ENCODE peak calls at places on chromosome X, in six cellular contexts. S is psoas muscle, Z is astrocyte of the cerebellum, R is mucosa of descending colon, L is AG10803, T is fibroblast of pulmonary artery. I is an unnamed sample.

GRCh38 chrX:129957241-129958099 is 25.0 kb upstream of the BCORL1 start:
- DNase-seq in L (peak), S (peak), T (peak), Z (no peak), R (peak), I (no peak)

GRCh38 chrX:9905288-9905687 is 61.9 kb upstream of the CLDN34 start:
- DNase-seq in R (no peak), Z (no peak), S (no peak), T (peak), L (no peak), I (no peak)

GRCh38 chrX:15310117-15310516 is 5.3 kb downstream of the ASB11 start:
- DNase-seq in T (peak), S (no peak), L (peak), Z (no peak), R (peak), I (no peak)

GRCh38 chrX:9147086-9147485 is 113.2 kb upstream of the FAM9B start:
- DNase-seq in Z (no peak), T (no peak), S (no peak), R (no peak), L (no peak), I (no peak)

GRCh38 chrX:72301781-72302180 is 3.9 kb downstream of the CITED1 start:
- DNase-seq in Z (no peak), L (no peak), T (no peak), R (no peak), S (no peak), I (no peak)

GRCh38 chrX:151982217-151982616 is 7.7 kb upstream of the GABRE start:
- DNase-seq in R (peak), Z (peak), S (no peak), T (peak), L (peak), I (peak)

GRCh38 chrX:25810202-25810601 is 327.9 kb upstream of the MAGEB18 start:
- DNase-seq in R (no peak), Z (peak), L (no peak), T (peak), S (no peak), I (no peak)

GRCh38 chrX:100410083-100410590 is at the start of gene PCDH19:
- DNase-seq in T (peak), L (peak), Z (peak), S (peak), R (peak), I (no peak)

GRCh38 chrX:45768666-45769065 is 568.0 kb upstream of the DIPK2B start:
- DNase-seq in L (no peak), S (no peak), T (no peak), Z (no peak), R (no peak), I (no peak)

GRCh38 chrX:45771560-45772340 is 571.1 kb upstream of the DIPK2B start:
- DNase-seq in Z (no peak), T (peak), S (no peak), R (peak), L (peak), I (no peak)

GRCh38 chrX:45771114-45771513 is 570.4 kb upstream of the DIPK2B start:
- DNase-seq in R (peak), Z (peak), S (no peak), T (peak), L (peak), I (no peak)

GRCh38 chrX:45767021-45767491 is 566.4 kb upstream of the DIPK2B start:
- DNase-seq in L (peak), Z (no peak), R (no peak), T (peak), S (no peak), I (no peak)

DNA sequence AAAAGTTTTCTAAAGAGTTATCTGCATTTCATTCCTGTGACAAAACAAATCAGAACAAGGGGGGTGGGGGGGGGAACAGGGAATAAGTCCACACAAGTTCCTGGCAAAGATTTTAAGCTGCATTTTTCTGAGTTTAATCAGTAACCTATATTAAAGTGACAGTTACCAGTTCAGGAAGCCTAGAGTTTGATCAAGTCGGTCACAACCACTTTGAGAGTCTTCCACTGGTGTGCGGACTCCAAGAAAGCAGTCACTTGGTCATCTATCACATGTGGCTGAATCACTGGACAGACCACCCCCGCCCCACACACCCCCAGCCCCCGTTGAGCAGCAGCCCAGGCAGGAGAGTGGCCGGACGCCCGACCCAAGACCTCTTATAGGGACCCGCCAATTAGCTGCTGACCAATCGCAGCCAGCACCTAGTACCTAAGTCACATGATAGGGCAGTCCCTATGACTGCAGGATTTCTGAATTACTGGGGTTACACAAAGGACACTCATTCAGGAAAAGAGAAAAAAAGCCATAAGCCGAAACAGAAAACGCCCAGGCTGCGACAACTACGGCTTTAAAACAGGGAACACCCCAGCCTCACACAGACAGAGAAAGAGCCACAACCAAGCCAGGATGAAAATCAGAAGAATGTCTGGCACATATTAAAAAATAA is 569.4 kb upstream of the DIPK2B start:
- DNase-seq in Z (peak), S (peak), L (peak), T (peak), R (peak), I (no peak)
- H3K4me3 ChIP-seq in Z (peak), S (peak), L (peak), T (peak), R (no peak), I (peak)

GRCh38 chrX:53678667-53679066 is 7.9 kb downstream of the HUWE1 start:
- DNase-seq in Z (no peak), T (no peak), L (no peak), R (no peak), S (no peak), I (no peak)
- TF ChIP-seq CTCF in Z (peak), T (peak), L (peak), R (no peak), S (peak), I (peak)

GRCh38 chrX:126165721-126166401 is at the start of gene DCAF12L2:
- DNase-seq in T (no peak), L (no peak), S (peak), Z (no peak), R (no peak), I (no peak)

GRCh38 chrX:126167560-126167959 is 1.5 kb upstream of the DCAF12L2 start:
- DNase-seq in Z (no peak), S (no peak), R (no peak), L (no peak), T (no peak), I (no peak)

GRCh38 chrX:126164689-126165400 is 1.2 kb downstream of the DCAF12L2 start:
- DNase-seq in R (no peak), T (no peak), Z (no peak), S (peak), L (no peak), I (no peak)

GRCh38 chrX:126170715-126171114 is 4.6 kb upstream of the DCAF12L2 start:
- DNase-seq in S (no peak), L (no peak), Z (no peak), R (no peak), T (no peak), I (no peak)

GRCh38 chrX:126165401-126165720 is 728 bp downstream of the DCAF12L2 start:
- DNase-seq in T (no peak), R (no peak), Z (no peak), S (no peak), L (no peak), I (no peak)
- H3K4me3 ChIP-seq in T (no peak), R (no peak), Z (peak), S (no peak), L (no peak), I (peak)

DNA sequence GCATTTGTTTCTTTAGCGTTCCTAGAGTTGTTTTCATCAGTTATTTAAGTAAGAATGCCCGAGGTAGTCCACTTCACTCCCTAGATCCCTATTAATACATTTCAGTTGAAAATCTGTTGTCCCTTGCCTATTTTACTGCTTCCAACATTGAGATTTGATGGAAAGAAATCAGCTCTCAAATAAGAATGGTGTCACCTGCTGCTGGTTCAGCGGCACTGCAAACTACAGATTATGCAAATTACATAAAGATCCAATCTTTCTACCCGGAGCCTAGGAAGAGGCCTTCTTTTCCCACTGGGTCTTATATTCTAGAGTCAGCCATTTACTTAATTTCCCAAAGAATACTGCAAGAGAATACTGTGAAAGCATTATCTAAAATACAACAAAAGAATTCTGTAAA is 597.6 kb upstream of the MAGEB2 start:
- DNase-seq in Z (no peak), T (no peak), R (no peak), L (no peak), S (no peak), I (no peak)
- TF ChIP-seq CTCF in Z (peak), T (peak), R (no peak), L (no peak), S (no peak), I (peak)

GRCh38 chrX:153494061-153494460 is 719 bp upstream of the BGN start:
- DNase-seq in R (no peak), S (peak), T (no peak), Z (no peak), L (no peak), I (no peak)

GRCh38 chrX:153498453-153498852 is 3.7 kb downstream of the BGN start:
- DNase-seq in T (no peak), L (no peak), R (no peak), Z (no peak), S (no peak), I (no peak)

GRCh38 chrX:153494541-153495361 is at the start of gene BGN:
- DNase-seq in T (peak), Z (no peak), L (no peak), S (peak), R (no peak), I (no peak)

GRCh38 chrX:153495362-153495751 is 577 bp downstream of the BGN start:
- DNase-seq in S (peak), R (no peak), L (no peak), Z (no peak), T (peak), I (no peak)

DNA sequence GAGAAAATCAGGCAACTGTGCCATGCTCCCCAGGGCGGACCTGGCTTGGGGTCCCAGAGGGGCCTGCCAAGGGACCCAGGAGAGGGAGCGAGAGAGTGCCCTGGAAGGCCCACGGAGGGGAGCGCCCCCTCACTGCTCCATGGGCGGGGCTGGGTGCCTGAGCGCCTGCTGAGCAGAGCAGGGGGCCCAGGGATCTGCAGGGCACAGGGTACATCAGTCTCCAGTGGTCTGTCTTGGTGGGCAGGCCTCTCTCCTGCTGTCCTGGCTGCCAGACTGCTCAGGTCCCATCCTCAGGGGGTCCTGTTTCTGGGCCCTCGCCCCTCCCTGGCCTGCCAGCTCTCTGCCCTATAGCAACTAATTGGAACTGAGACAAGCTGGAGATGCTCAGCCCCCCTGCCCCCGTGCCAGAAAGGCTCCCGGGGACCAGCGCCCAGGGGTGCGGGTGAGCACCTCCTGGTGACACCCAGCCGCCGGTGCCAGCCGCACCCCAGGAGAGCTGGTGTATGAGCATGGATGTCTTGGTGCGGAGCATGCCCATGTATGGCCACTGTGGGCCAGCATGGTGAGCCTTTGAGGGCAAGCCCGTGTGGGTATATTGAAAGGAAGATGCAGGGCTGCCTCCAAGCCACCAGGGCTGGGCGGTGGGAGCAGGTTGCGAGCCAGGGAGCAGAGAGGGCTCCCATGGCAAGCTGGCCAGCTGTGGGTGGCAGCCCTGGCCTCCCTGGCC is 1.3 kb downstream of the BGN start:
- DNase-seq in R (no peak), S (no peak), T (no peak), L (no peak), Z (no peak), I (no peak)
- H3K4me3 ChIP-seq in R (no peak), S (peak), T (peak), L (peak), Z (peak), I (no peak)

GRCh38 chrX:63506320-63506719 is 155.2 kb upstream of the SPIN4 start:
- DNase-seq in S (no peak), R (no peak), Z (peak), T (peak), L (peak), I (no peak)
- TF ChIP-seq CTCF in S (peak), R (no peak), Z (peak), T (peak), L (peak), I (peak)

DNA sequence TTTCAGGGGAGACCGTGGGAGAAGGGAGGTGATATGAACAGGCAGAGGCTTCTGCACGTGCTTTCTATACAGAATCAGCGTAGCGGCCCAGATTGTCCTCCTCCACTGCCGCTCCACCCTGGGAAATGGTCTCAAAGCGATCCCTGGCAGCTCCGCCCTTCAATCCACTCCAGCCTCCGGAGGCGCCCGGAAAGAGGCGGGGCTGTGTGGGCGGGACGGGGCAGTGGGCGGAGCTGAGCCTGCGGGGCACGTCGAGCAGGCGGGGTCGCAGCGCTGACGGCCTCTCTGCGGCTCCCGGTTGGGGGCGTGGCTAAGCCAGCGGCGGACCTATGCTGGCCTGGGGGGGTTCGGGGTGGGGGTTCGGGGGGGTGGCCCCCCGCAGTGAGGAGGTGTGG is 210 bp upstream of the SMIM10L2A start:
- DNase-seq in S (peak), Z (peak), L (peak), T (peak), R (peak), I (no peak)
- H3K4me3 ChIP-seq in S (peak), Z (peak), L (peak), T (peak), R (no peak), I (peak)

DNA sequence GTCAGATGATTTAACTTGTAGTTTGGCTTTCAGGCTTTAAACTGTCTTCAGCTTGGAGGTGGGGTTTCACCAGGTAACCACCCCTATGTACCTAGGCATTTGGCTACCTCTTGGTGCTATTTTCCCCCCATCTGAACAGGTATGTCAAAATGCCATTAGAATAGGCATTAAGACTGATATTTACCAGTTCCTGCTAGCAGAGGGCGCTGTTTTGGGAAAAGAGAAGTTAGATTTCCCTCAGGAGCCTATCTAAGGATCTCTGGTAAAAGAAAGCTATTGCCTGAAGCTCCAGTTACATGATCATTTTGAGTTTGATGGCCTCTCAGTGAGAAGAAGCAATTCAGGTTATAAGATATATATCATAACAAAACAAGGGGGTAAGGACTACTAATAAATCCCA is 879.1 kb downstream of the SH3BGRL start:
- DNase-seq in L (no peak), T (no peak), Z (no peak), R (no peak), S (no peak), I (no peak)
- TF ChIP-seq CTCF in L (no peak), T (no peak), Z (no peak), R (no peak), S (no peak), I (no peak)

GRCh38 chrX:50978920-50979660 is 68.6 kb downstream of the BMP15 start:
- DNase-seq in S (no peak), Z (no peak), R (no peak), L (peak), T (no peak), I (no peak)
- H3K4me3 ChIP-seq in S (no peak), Z (no peak), R (no peak), L (no peak), T (no peak), I (no peak)

GRCh38 chrX:134931550-134931949 is 59.2 kb upstream of the SMIM10 start:
- DNase-seq in R (no peak), T (no peak), S (no peak), Z (no peak), L (no peak), I (no peak)
- TF ChIP-seq CTCF in R (no peak), T (no peak), S (no peak), Z (no peak), L (no peak), I (peak)